ENCODE peak calls at places on chromosomes 16 and 17, in four cellular contexts. U is gastrocnemius medialis, V is ovary, T is GM06990. X is an unnamed sample.

GRCh38 chr16:30740364-30741251 is 7.6 kb upstream of the PHKG2 start:
- DNase-seq in U (peak; percentile 69), V (peak; percentile 77), T (no peak), X (no peak)

GRCh38 chr16:72934661-72935403 is 113.1 kb downstream of the ZFHX3 start:
- DNase-seq in U (no peak), V (no peak), T (no peak), X (no peak)

GRCh38 chr16:53872248-53873221 is 168.6 kb downstream of the FTO start:
- DNase-seq in U (no peak), V (no peak), T (no peak), X (no peak)

GRCh38 chr17:10697092-10698081 is at the start of the genes ADPRM and SCO1:
- DNase-seq in U (peak; percentile 93), V (peak; percentile 92), T (peak; percentile 90), X (peak; percentile 69)

GRCh38 chr17:45063198-45063597 is 2.1 kb downstream of the NMT1 start:
- DNase-seq in U (no peak), V (no peak), T (peak; percentile 74), X (no peak)

GRCh38 chr17:444879-445454 is 92.4 kb upstream of the RPH3AL start:
- DNase-seq in U (no peak), V (no peak), T (no peak), X (no peak)

GRCh38 chr17:73300392-73300791 is 11.4 kb downstream of the CDC42EP4 start:
- DNase-seq in U (no peak), V (no peak), T (no peak), X (no peak)

GRCh38 chr16:85321856-85322271 is 209.6 kb upstream of the CIBAR2 start:
- DNase-seq in U (peak; percentile 98), V (peak; percentile 97), T (no peak), X (no peak)

GRCh38 chr17:65557349-65558310 is 3.8 kb downstream of the AXIN2 start:
- DNase-seq in U (no peak), V (no peak), T (no peak), X (no peak)

GRCh38 chr16:87259431-87259830 is 57.8 kb downstream of the C16orf95 start:
- DNase-seq in U (no peak), V (no peak), T (no peak), X (no peak)

GRCh38 chr16:71893888-71894228 is 1.5 kb upstream of the IST1 start:
- DNase-seq in U (no peak), V (no peak), T (no peak), X (no peak)
- H3K4me3 ChIP-seq in U (peak overlapping the region; percentile 99), V (peak overlapping the region; percentile 72), T (peak overlapping the region; percentile 93), X (peak overlapping the region; percentile 91)

GRCh38 chr17:1716912-1717695 is 6.9 kb upstream of the TLCD2 start:
- DNase-seq in U (peak; percentile 96), V (peak; percentile 93), T (peak; percentile 86), X (peak; percentile 67)
- TF ChIP-seq CTCF in U (no peak), V (peak; percentile 32), T (no peak), X (no peak)

GRCh38 chr17:17143501-17143900 is 62.6 kb downstream of the PLD6 start:
- DNase-seq in U (no peak), V (no peak), T (no peak), X (no peak)
- H3K36me3 ChIP-seq in U (no peaks in the 10 kb centered on the region), V (no peaks in the 10 kb centered on the region), T (peaks cover 49% of the 10 kb centered on the region), X (peaks cover 56% of the 10 kb centered on the region)

DNA sequence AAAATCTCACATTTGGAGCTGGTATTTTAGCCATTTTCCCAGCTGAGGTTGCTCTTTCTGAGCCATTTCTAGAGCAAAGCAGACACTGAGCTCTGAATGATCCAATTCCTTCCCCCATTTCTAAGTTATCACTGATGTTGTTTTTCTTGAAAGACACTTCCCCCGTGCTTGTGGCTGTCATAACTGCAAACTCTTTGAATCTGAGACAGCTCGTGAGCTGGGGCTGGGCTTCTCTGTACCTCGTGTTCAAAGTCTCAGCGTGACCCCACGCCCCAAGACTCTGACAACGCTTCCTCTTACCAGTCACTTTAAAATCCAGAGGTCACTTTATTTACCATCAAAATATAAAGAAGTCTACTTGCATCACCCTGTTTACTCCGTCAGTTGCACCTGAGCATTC is 35.1 kb downstream of the CDRT15 start:
- DNase-seq in U (no peak), V (no peak), T (no peak), X (no peak)
- H3K4me3 ChIP-seq in U (no peak overlapping the region), V (no peak overlapping the region), T (no peak overlapping the region), X (no peak overlapping the region)

GRCh38 chr17:15233022-15233805 is 31.9 kb downstream of the PMP22 start:
- DNase-seq in U (no peak), V (no peak), T (no peak), X (no peak)
- TF ChIP-seq CTCF in U (peak; percentile 12), V (no peak), T (no peak), X (peak; percentile 19)